ENCODE peak calls at places on chromosomes 5 and 9, in five cellular contexts. One of them, this sample, is unnamed. For H3K9me3 and H3K4me1, the result is how much of the 10 kb centered on the place peaks cover.

GRCh38 chr9:117487555-117488175 is 72.8 kb upstream of the ASTN2 start:
- DNase-seq in RWPE2: no peak
- DNase-seq in pancreas: peak
- DNase-seq in cardiac muscle cell: peak
- DNase-seq in GM23248: peak
- DNase-seq in this sample: peak

GRCh38 chr5:1255081-1255561 is 29.9 kb downstream of the SLC6A18 start:
- DNase-seq in RWPE2: no peak
- DNase-seq in GM23248: no peak
- DNase-seq in pancreas: no peak
- DNase-seq in cardiac muscle cell: no peak
- DNase-seq in this sample: no peak

GRCh38 chr5:134492568-134492967 is 32.9 kb upstream of the JADE2 start:
- DNase-seq in cardiac muscle cell: no peak
- DNase-seq in pancreas: no peak
- DNase-seq in GM23248: peak
- DNase-seq in RWPE2: no peak
- DNase-seq in this sample: no peak

GRCh38 chr5:174837919-174838902 is 113.8 kb downstream of the MSX2 start:
- DNase-seq in pancreas: peak
- DNase-seq in RWPE2: peak
- DNase-seq in cardiac muscle cell: peak
- DNase-seq in GM23248: peak
- DNase-seq in this sample: no peak

GRCh38 chr5:53253421-53253871 is 143.9 kb upstream of the MOCS2 start:
- DNase-seq in pancreas: no peak
- DNase-seq in RWPE2: no peak
- DNase-seq in GM23248: peak
- DNase-seq in cardiac muscle cell: peak
- DNase-seq in this sample: no peak

GRCh38 chr5:65334077-65334476 is 147.6 kb downstream of the ADAMTS6 start:
- DNase-seq in cardiac muscle cell: no peak
- DNase-seq in pancreas: peak
- DNase-seq in RWPE2: no peak
- DNase-seq in GM23248: no peak
- DNase-seq in this sample: no peak

GRCh38 chr9:19926774-19927173 is 137.9 kb upstream of the SLC24A2 start:
- DNase-seq in cardiac muscle cell: no peak
- DNase-seq in pancreas: no peak
- DNase-seq in GM23248: no peak
- DNase-seq in RWPE2: no peak
- DNase-seq in this sample: no peak

GRCh38 chr5:117131876-117132275 is 557.3 kb upstream of the SEMA6A start:
- DNase-seq in pancreas: no peak
- DNase-seq in GM23248: no peak
- DNase-seq in RWPE2: no peak
- DNase-seq in cardiac muscle cell: no peak
- DNase-seq in this sample: no peak

GRCh38 chr9:108511200-108511756 is 344.5 kb downstream of the ACTL7B start:
- DNase-seq in cardiac muscle cell: peak
- DNase-seq in GM23248: peak
- DNase-seq in RWPE2: no peak
- DNase-seq in pancreas: no peak
- DNase-seq in this sample: no peak

GRCh38 chr9:20356392-20357206 is 265.7 kb downstream of the MLLT3 start:
- DNase-seq in RWPE2: no peak
- DNase-seq in GM23248: peak
- DNase-seq in pancreas: peak
- DNase-seq in cardiac muscle cell: peak
- DNase-seq in this sample: peak

GRCh38 chr9:18768951-18769622 is 263.9 kb downstream of the SAXO1 start:
- DNase-seq in GM23248: no peak
- DNase-seq in cardiac muscle cell: no peak
- DNase-seq in pancreas: no peak
- DNase-seq in RWPE2: no peak
- DNase-seq in this sample: no peak

GRCh38 chr5:90548069-90548593 is 10.5 kb upstream of the ADGRV1 start:
- DNase-seq in pancreas: peak
- DNase-seq in RWPE2: no peak
- DNase-seq in GM23248: no peak
- DNase-seq in cardiac muscle cell: no peak
- DNase-seq in this sample: no peak

GRCh38 chr9:110317921-110318320 is 19.7 kb downstream of the TXNDC8 start:
- DNase-seq in cardiac muscle cell: no peak
- DNase-seq in GM23248: no peak
- DNase-seq in RWPE2: no peak
- DNase-seq in pancreas: no peak
- DNase-seq in this sample: no peak

GRCh38 chr5:77282337-77283027 is 72.0 kb downstream of the PDE8B start:
- DNase-seq in RWPE2: peak
- DNase-seq in cardiac muscle cell: peak
- DNase-seq in pancreas: peak
- DNase-seq in GM23248: peak
- DNase-seq in this sample: no peak

GRCh38 chr5:79552984-79553383 is 39.0 kb upstream of the HOMER1 start:
- DNase-seq in cardiac muscle cell: peak
- DNase-seq in pancreas: no peak
- DNase-seq in RWPE2: no peak
- DNase-seq in GM23248: peak
- DNase-seq in this sample: no peak

GRCh38 chr9:114174876-114175771 is 19.8 kb downstream of the COL27A1 start:
- DNase-seq in cardiac muscle cell: peak
- DNase-seq in pancreas: no peak
- DNase-seq in GM23248: peak
- DNase-seq in RWPE2: no peak
- DNase-seq in this sample: peak

GRCh38 chr5:172641359-172642045 is 439 bp downstream of the NEURL1B start:
- DNase-seq in pancreas: no peak
- DNase-seq in GM23248: no peak
- DNase-seq in RWPE2: no peak
- DNase-seq in cardiac muscle cell: no peak
- DNase-seq in this sample: peak

GRCh38 chr5:143213231-143213850 is 190.1 kb downstream of the NR3C1 start:
- DNase-seq in cardiac muscle cell: peak
- DNase-seq in RWPE2: no peak
- DNase-seq in GM23248: peak
- DNase-seq in pancreas: no peak
- DNase-seq in this sample: no peak

DNA sequence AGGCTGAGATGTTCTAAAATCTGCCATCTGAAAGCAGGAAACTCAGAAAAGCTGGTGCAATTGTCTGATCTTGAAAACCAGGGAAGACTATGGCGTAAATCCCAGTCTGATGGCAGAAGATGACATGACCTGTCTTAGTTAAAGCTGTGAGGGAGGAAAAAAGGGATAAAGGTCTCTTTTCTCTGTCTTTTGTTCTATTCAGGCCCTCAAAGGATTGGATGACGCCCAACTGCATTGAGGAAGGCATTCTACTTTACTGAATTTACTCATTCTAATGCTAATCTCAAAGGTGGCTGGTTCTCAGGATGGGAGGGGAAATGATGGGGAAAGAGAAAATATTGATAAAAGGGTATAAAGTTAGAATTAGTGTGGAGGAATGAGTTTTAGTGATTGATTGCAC is 312.8 kb upstream of the CTNND2 start:
- DNase-seq in GM23248: no peak
- DNase-seq in pancreas: no peak
- DNase-seq in RWPE2: no peak
- DNase-seq in cardiac muscle cell: no peak
- DNase-seq in this sample: no peak
- H3K9me3 ChIP-seq in GM23248: under half
- H3K9me3 ChIP-seq in pancreas: under half
- H3K9me3 ChIP-seq in RWPE2: under half
- H3K9me3 ChIP-seq in cardiac muscle cell: under half
- H3K9me3 ChIP-seq in this sample: under half

GRCh38 chr5:168346417-168346816 is 55.0 kb downstream of the WWC1 start:
- DNase-seq in RWPE2: no peak
- DNase-seq in cardiac muscle cell: no peak
- DNase-seq in GM23248: no peak
- DNase-seq in pancreas: peak
- DNase-seq in this sample: no peak
- H3K4me1 ChIP-seq in RWPE2: under half
- H3K4me1 ChIP-seq in cardiac muscle cell: under half
- H3K4me1 ChIP-seq in GM23248: under half
- H3K4me1 ChIP-seq in pancreas: under half
- H3K4me1 ChIP-seq in this sample: under half

DNA sequence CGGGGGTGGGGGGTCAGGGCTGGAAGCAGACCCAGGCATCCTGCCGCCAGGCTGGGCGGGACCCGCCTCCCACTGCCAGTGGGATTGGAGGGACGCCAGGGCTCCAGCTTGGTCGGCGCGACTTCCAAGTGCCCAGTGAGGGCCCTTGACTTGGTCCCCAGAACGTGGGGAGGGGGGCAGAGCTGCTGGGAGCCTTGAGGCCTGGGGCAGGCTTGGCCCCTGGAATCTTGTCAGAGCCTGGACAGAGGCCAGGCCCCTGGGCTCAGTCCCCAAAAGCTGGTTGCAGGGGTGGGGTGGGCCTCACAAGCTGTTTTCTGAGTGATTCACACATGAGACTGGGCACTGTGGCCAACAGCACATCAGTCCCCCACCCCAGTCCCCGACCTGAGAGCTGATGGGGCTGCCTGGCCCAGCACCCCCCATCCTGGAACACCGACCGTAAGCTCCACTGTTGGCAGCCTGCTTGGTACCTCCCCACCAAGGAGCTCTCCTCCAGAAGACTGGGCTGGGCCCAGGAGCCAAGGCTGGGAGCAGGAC is 528 bp downstream of the CLIC3 start:
- DNase-seq in GM23248: peak
- DNase-seq in cardiac muscle cell: no peak
- DNase-seq in RWPE2: no peak
- DNase-seq in pancreas: no peak
- DNase-seq in this sample: peak
- H3K4me3 ChIP-seq in GM23248: peak
- H3K4me3 ChIP-seq in cardiac muscle cell: no peak
- H3K4me3 ChIP-seq in RWPE2: peak
- H3K4me3 ChIP-seq in pancreas: no peak
- H3K4me3 ChIP-seq in this sample: no peak

GRCh38 chr9:8134629-8135028 is 335.1 kb upstream of the DMAC1 start:
- DNase-seq in RWPE2: no peak
- DNase-seq in pancreas: no peak
- DNase-seq in GM23248: no peak
- DNase-seq in cardiac muscle cell: no peak
- DNase-seq in this sample: no peak
- H3K9me3 ChIP-seq in RWPE2: under half
- H3K9me3 ChIP-seq in pancreas: under half
- H3K9me3 ChIP-seq in GM23248: under half
- H3K9me3 ChIP-seq in cardiac muscle cell: under half
- H3K9me3 ChIP-seq in this sample: under half

GRCh38 chr5:54517512-54518145 is at the start of gene SNX18:
- DNase-seq in GM23248: peak
- DNase-seq in pancreas: peak
- DNase-seq in cardiac muscle cell: peak
- DNase-seq in RWPE2: peak
- DNase-seq in this sample: peak
- H3K4me1 ChIP-seq in GM23248: under half
- H3K4me1 ChIP-seq in pancreas: under half
- H3K4me1 ChIP-seq in cardiac muscle cell: under half
- H3K4me1 ChIP-seq in RWPE2: under half
- H3K4me1 ChIP-seq in this sample: under half

GRCh38 chr5:54658014-54658413 is 140.5 kb downstream of the SNX18 start:
- DNase-seq in cardiac muscle cell: peak
- DNase-seq in RWPE2: peak
- DNase-seq in GM23248: peak
- DNase-seq in pancreas: no peak
- DNase-seq in this sample: no peak
- H3K4me3 ChIP-seq in cardiac muscle cell: no peak
- H3K4me3 ChIP-seq in RWPE2: no peak
- H3K4me3 ChIP-seq in GM23248: no peak
- H3K4me3 ChIP-seq in pancreas: no peak
- H3K4me3 ChIP-seq in this sample: no peak

GRCh38 chr5:165829504-165829903 is 2324.1 kb downstream of the MAT2B start:
- DNase-seq in pancreas: no peak
- DNase-seq in cardiac muscle cell: no peak
- DNase-seq in GM23248: no peak
- DNase-seq in RWPE2: no peak
- DNase-seq in this sample: no peak

DNA sequence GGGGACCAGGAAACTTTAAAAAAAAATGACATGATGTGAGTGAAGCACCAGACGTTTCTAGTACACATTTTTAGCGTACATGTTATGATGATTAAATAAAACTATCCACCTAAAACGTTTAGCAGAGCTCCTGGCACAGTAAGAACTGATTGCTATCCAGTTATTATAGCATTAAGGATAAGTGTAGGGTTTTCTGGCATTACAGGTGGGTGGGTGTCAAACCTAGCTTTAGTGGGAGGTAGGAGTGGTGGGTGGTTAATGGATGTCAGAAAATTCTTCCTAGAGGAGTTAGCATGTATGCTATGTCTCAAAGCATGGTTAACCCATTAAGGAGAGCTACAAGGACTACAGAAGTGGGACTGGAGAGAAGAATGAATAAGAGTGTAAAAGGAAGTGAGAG is 2329.5 kb downstream of the MAT2B start:
- DNase-seq in RWPE2: no peak
- DNase-seq in cardiac muscle cell: no peak
- DNase-seq in pancreas: no peak
- DNase-seq in GM23248: no peak
- DNase-seq in this sample: no peak
- H3K9me3 ChIP-seq in RWPE2: under half
- H3K9me3 ChIP-seq in cardiac muscle cell: under half
- H3K9me3 ChIP-seq in pancreas: under half
- H3K9me3 ChIP-seq in GM23248: under half
- H3K9me3 ChIP-seq in this sample: under half

DNA sequence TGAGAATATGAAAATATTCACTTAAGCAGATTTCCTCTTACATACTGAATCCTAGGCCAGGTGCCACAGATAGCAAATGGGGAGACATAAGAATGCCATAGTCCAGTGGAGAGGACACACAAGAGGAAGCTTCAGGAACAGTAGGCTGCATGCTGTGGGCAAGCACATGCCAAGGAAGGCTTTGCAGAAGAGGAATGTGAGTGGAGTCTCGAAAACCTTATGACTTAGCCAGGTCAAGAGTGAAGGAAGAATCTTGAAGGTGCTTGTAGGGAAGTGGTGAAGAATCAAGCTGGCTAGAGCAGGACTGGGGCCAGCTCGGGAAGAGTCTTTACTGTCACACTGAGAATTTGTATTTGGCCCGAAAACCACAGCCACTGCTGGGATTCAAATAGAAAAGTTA is 20.4 kb downstream of the RPS23 start:
- DNase-seq in GM23248: no peak
- DNase-seq in pancreas: no peak
- DNase-seq in cardiac muscle cell: no peak
- DNase-seq in RWPE2: no peak
- DNase-seq in this sample: no peak
- H3K4me1 ChIP-seq in GM23248: under half
- H3K4me1 ChIP-seq in pancreas: under half
- H3K4me1 ChIP-seq in cardiac muscle cell: under half
- H3K4me1 ChIP-seq in RWPE2: under half
- H3K4me1 ChIP-seq in this sample: under half

GRCh38 chr5:75567710-75568109 is 43.5 kb upstream of the ANKDD1B start:
- DNase-seq in RWPE2: no peak
- DNase-seq in GM23248: peak
- DNase-seq in pancreas: no peak
- DNase-seq in cardiac muscle cell: peak
- DNase-seq in this sample: no peak
- H3K4me3 ChIP-seq in RWPE2: no peak
- H3K4me3 ChIP-seq in GM23248: peak
- H3K4me3 ChIP-seq in pancreas: no peak
- H3K4me3 ChIP-seq in cardiac muscle cell: no peak
- H3K4me3 ChIP-seq in this sample: no peak